ENCODE peak calls at places on chromosome X, in seven cellular contexts. F, V, D, Y, L, U and R are unnamed samples.

GRCh38 chrX:72046447-72046846 is 85.3 kb downstream of the RTL5 start:
- DNase-seq in F (peak; percentile 89), V (no peak), D (no peak), Y (no peak), L (no peak), U (no peak), R (no peak)

GRCh38 chrX:34859191-34859590 is 83.4 kb upstream of the FAM47B start:
- DNase-seq in F (no peak), V (no peak), D (no peak), Y (no peak), L (no peak), U (no peak), R (no peak)

GRCh38 chrX:140733766-140734342 is 24.3 kb downstream of the LINC00632 start:
- DNase-seq in F (peak; percentile 6), V (peak; percentile 68), D (no peak), Y (peak; percentile 25), L (no peak), U (no peak), R (peak; percentile 48)

GRCh38 chrX:40224658-40225057 is 126.9 kb upstream of the BCOR start:
- DNase-seq in F (no peak), V (no peak), D (no peak), Y (no peak), L (no peak), U (no peak), R (no peak)

GRCh38 chrX:118251251-118251650 is 94.7 kb upstream of the WDR44 start:
- DNase-seq in F (no peak), V (peak; percentile 72), D (no peak), Y (no peak), L (peak; percentile 18), U (no peak), R (no peak)

GRCh38 chrX:40127052-40127451 is 29.3 kb upstream of the BCOR start:
- DNase-seq in F (peak; percentile 28), V (no peak), D (peak; percentile 23), Y (no peak), L (no peak), U (no peak), R (no peak)

GRCh38 chrX:151697537-151697936 is 2.3 kb downstream of the PRRG3 start:
- DNase-seq in F (peak; percentile 54), V (peak; percentile 3), D (no peak), Y (peak; percentile 82), L (no peak), U (no peak), R (no peak)

GRCh38 chrX:107978707-107979307 is 3.4 kb downstream of the TEX13B start:
- DNase-seq in F (no peak), V (peak; percentile 46), D (no peak), Y (peak; percentile 3), L (no peak), U (no peak), R (peak; percentile 17)

GRCh38 chrX:153777261-153778090 is 3.4 kb upstream of the SRPK3 start:
- DNase-seq in F (no peak), V (no peak), D (no peak), Y (no peak), L (no peak), U (no peak), R (no peak)

GRCh38 chrX:68995780-68996551 is 167.1 kb downstream of the EFNB1 start:
- DNase-seq in F (no peak), V (peak; percentile 43), D (no peak), Y (peak; percentile 22), L (no peak), U (no peak), R (peak; percentile 1)